ENCODE peak calls at places on chromosomes 16 and 17, in eight cellular contexts. One of them, this sample, is unnamed.

GRCh38 chr16:87404764-87405625 is 12.9 kb downstream of the MAP1LC3B start:
- DNase-seq in NCI-H748 treated with DMSO at 0.1 percent for 48 hours: no peak
- DNase-seq in transverse colon: no peak
- DNase-seq in HS-27A: no peak
- DNase-seq in bronchial epithelial cell: no peak
- DNase-seq in CD4-positive, alpha-beta T cell: no peak
- DNase-seq in stimulated activated CD8-positive, alpha-beta memory T cell treated with anti-CD3 and anti-CD28 coated beads, Interleukin-2, amount 100 ng/mL, for 1 hour: no peak
- DNase-seq in fibroblast of pulmonary artery: no peak
- DNase-seq in this sample: no peak

GRCh38 chr17:4206945-4207344 is 56.8 kb downstream of the ANKFY1 start:
- DNase-seq in CD4-positive, alpha-beta T cell: no peak
- DNase-seq in bronchial epithelial cell: no peak
- DNase-seq in stimulated activated CD8-positive, alpha-beta memory T cell treated with anti-CD3 and anti-CD28 coated beads, Interleukin-2, amount 100 ng/mL, for 1 hour: no peak
- DNase-seq in transverse colon: no peak
- DNase-seq in HS-27A: no peak
- DNase-seq in NCI-H748 treated with DMSO at 0.1 percent for 48 hours: no peak
- DNase-seq in fibroblast of pulmonary artery: no peak
- DNase-seq in this sample: no peak

GRCh38 chr17:77312786-77313599 is 172.2 kb downstream of the SEC14L1 start:
- DNase-seq in bronchial epithelial cell: no peak
- DNase-seq in NCI-H748 treated with DMSO at 0.1 percent for 48 hours: no peak
- DNase-seq in HS-27A: no peak
- DNase-seq in stimulated activated CD8-positive, alpha-beta memory T cell treated with anti-CD3 and anti-CD28 coated beads, Interleukin-2, amount 100 ng/mL, for 1 hour: no peak
- DNase-seq in fibroblast of pulmonary artery: peak; percentile 83
- DNase-seq in CD4-positive, alpha-beta T cell: peak; percentile 2
- DNase-seq in transverse colon: peak; percentile 73
- DNase-seq in this sample: no peak

GRCh38 chr16:28035866-28036393 is 27.6 kb downstream of the GSG1L start:
- DNase-seq in bronchial epithelial cell: no peak
- DNase-seq in transverse colon: no peak
- DNase-seq in CD4-positive, alpha-beta T cell: no peak
- DNase-seq in fibroblast of pulmonary artery: no peak
- DNase-seq in stimulated activated CD8-positive, alpha-beta memory T cell treated with anti-CD3 and anti-CD28 coated beads, Interleukin-2, amount 100 ng/mL, for 1 hour: no peak
- DNase-seq in NCI-H748 treated with DMSO at 0.1 percent for 48 hours: no peak
- DNase-seq in HS-27A: no peak
- DNase-seq in this sample: no peak

GRCh38 chr17:57424777-57425188 is 168.5 kb downstream of the MSI2 start:
- DNase-seq in stimulated activated CD8-positive, alpha-beta memory T cell treated with anti-CD3 and anti-CD28 coated beads, Interleukin-2, amount 100 ng/mL, for 1 hour: no peak
- DNase-seq in transverse colon: peak; percentile 81
- DNase-seq in CD4-positive, alpha-beta T cell: no peak
- DNase-seq in HS-27A: peak; percentile 11
- DNase-seq in bronchial epithelial cell: peak; percentile 26
- DNase-seq in fibroblast of pulmonary artery: peak; percentile 56
- DNase-seq in NCI-H748 treated with DMSO at 0.1 percent for 48 hours: peak; percentile 24
- DNase-seq in this sample: peak; percentile 8

GRCh38 chr17:80601146-80601545 is 56.5 kb downstream of the RPTOR start:
- DNase-seq in stimulated activated CD8-positive, alpha-beta memory T cell treated with anti-CD3 and anti-CD28 coated beads, Interleukin-2, amount 100 ng/mL, for 1 hour: no peak
- DNase-seq in CD4-positive, alpha-beta T cell: no peak
- DNase-seq in HS-27A: no peak
- DNase-seq in NCI-H748 treated with DMSO at 0.1 percent for 48 hours: no peak
- DNase-seq in fibroblast of pulmonary artery: no peak
- DNase-seq in bronchial epithelial cell: no peak
- DNase-seq in transverse colon: no peak
- DNase-seq in this sample: no peak

GRCh38 chr16:24282129-24282528 is 26.0 kb downstream of the CACNG3 start:
- DNase-seq in bronchial epithelial cell: no peak
- DNase-seq in transverse colon: no peak
- DNase-seq in stimulated activated CD8-positive, alpha-beta memory T cell treated with anti-CD3 and anti-CD28 coated beads, Interleukin-2, amount 100 ng/mL, for 1 hour: no peak
- DNase-seq in fibroblast of pulmonary artery: no peak
- DNase-seq in HS-27A: no peak
- DNase-seq in CD4-positive, alpha-beta T cell: no peak
- DNase-seq in NCI-H748 treated with DMSO at 0.1 percent for 48 hours: no peak
- DNase-seq in this sample: no peak

GRCh38 chr16:89619880-89620279 is 6.4 kb downstream of the DPEP1 start:
- DNase-seq in NCI-H748 treated with DMSO at 0.1 percent for 48 hours: no peak
- DNase-seq in HS-27A: no peak
- DNase-seq in bronchial epithelial cell: no peak
- DNase-seq in stimulated activated CD8-positive, alpha-beta memory T cell treated with anti-CD3 and anti-CD28 coated beads, Interleukin-2, amount 100 ng/mL, for 1 hour: no peak
- DNase-seq in CD4-positive, alpha-beta T cell: no peak
- DNase-seq in transverse colon: no peak
- DNase-seq in fibroblast of pulmonary artery: peak; percentile 37
- DNase-seq in this sample: no peak

GRCh38 chr16:49697631-49698030 is 158.3 kb downstream of the ZNF423 start:
- DNase-seq in fibroblast of pulmonary artery: no peak
- DNase-seq in stimulated activated CD8-positive, alpha-beta memory T cell treated with anti-CD3 and anti-CD28 coated beads, Interleukin-2, amount 100 ng/mL, for 1 hour: no peak
- DNase-seq in CD4-positive, alpha-beta T cell: no peak
- DNase-seq in bronchial epithelial cell: no peak
- DNase-seq in transverse colon: no peak
- DNase-seq in HS-27A: no peak
- DNase-seq in NCI-H748 treated with DMSO at 0.1 percent for 48 hours: no peak
- DNase-seq in this sample: no peak

GRCh38 chr17:48555183-48555615 is 10.3 kb upstream of the HOXB2 start:
- DNase-seq in bronchial epithelial cell: no peak
- DNase-seq in NCI-H748 treated with DMSO at 0.1 percent for 48 hours: peak; percentile 51
- DNase-seq in CD4-positive, alpha-beta T cell: no peak
- DNase-seq in transverse colon: no peak
- DNase-seq in HS-27A: no peak
- DNase-seq in fibroblast of pulmonary artery: peak; percentile 86
- DNase-seq in stimulated activated CD8-positive, alpha-beta memory T cell treated with anti-CD3 and anti-CD28 coated beads, Interleukin-2, amount 100 ng/mL, for 1 hour: no peak
- DNase-seq in this sample: no peak

GRCh38 chr17:73643012-73643845 is 1.0 kb downstream of the SDK2 start:
- DNase-seq in transverse colon: peak; percentile 34
- DNase-seq in fibroblast of pulmonary artery: no peak
- DNase-seq in NCI-H748 treated with DMSO at 0.1 percent for 48 hours: peak; percentile 11
- DNase-seq in stimulated activated CD8-positive, alpha-beta memory T cell treated with anti-CD3 and anti-CD28 coated beads, Interleukin-2, amount 100 ng/mL, for 1 hour: no peak
- DNase-seq in HS-27A: no peak
- DNase-seq in bronchial epithelial cell: peak; percentile 25
- DNase-seq in CD4-positive, alpha-beta T cell: no peak
- DNase-seq in this sample: no peak

GRCh38 chr17:75832652-75833400 is 11.4 kb downstream of the UNC13D start:
- DNase-seq in NCI-H748 treated with DMSO at 0.1 percent for 48 hours: no peak
- DNase-seq in transverse colon: no peak
- DNase-seq in stimulated activated CD8-positive, alpha-beta memory T cell treated with anti-CD3 and anti-CD28 coated beads, Interleukin-2, amount 100 ng/mL, for 1 hour: no peak
- DNase-seq in bronchial epithelial cell: no peak
- DNase-seq in CD4-positive, alpha-beta T cell: no peak
- DNase-seq in fibroblast of pulmonary artery: no peak
- DNase-seq in HS-27A: no peak
- DNase-seq in this sample: no peak

GRCh38 chr16:89349947-89350633 is 132.6 kb downstream of the ZNF778 start:
- DNase-seq in NCI-H748 treated with DMSO at 0.1 percent for 48 hours: no peak
- DNase-seq in fibroblast of pulmonary artery: no peak
- DNase-seq in HS-27A: no peak
- DNase-seq in transverse colon: no peak
- DNase-seq in bronchial epithelial cell: no peak
- DNase-seq in stimulated activated CD8-positive, alpha-beta memory T cell treated with anti-CD3 and anti-CD28 coated beads, Interleukin-2, amount 100 ng/mL, for 1 hour: no peak
- DNase-seq in CD4-positive, alpha-beta T cell: no peak
- DNase-seq in this sample: no peak

This sample was measured in HS-5.